ENCODE peak calls at places on chromosomes 2 and 18, in seven cellular contexts. One of them, this sample, is unnamed.

GRCh38 chr2:168230389-168230788 is 17.0 kb downstream of the STK39 start:
- DNase-seq in mesendoderm: no peak
- DNase-seq in H1: no peak
- DNase-seq in neuronal stem cell: no peak
- DNase-seq in IMR-90: no peak
- DNase-seq in mesenchymal stem cell: no peak
- DNase-seq in H9: no peak
- DNase-seq in this sample: no peak

GRCh38 chr2:196170202-196170680 is 1.1 kb downstream of the STK17B start:
- DNase-seq in mesendoderm: no peak
- DNase-seq in H1: no peak
- DNase-seq in neuronal stem cell: no peak
- DNase-seq in IMR-90: peak
- DNase-seq in mesenchymal stem cell: peak
- DNase-seq in H9: no peak
- DNase-seq in this sample: peak

GRCh38 chr18:23066060-23066459 is 69.2 kb upstream of the CABLES1 start:
- DNase-seq in mesendoderm: no peak
- DNase-seq in H1: no peak
- DNase-seq in neuronal stem cell: no peak
- DNase-seq in IMR-90: peak
- DNase-seq in mesenchymal stem cell: peak
- DNase-seq in H9: no peak
- DNase-seq in this sample: no peak

GRCh38 chr2:27356056-27356381 is 545 bp downstream of the GTF3C2 start:
- DNase-seq in mesendoderm: peak
- DNase-seq in H1: no peak
- DNase-seq in neuronal stem cell: no peak
- DNase-seq in IMR-90: peak
- DNase-seq in mesenchymal stem cell: peak
- DNase-seq in H9: no peak
- DNase-seq in this sample: peak

GRCh38 chr18:3931013-3931315 is 481.0 kb downstream of the TGIF1 start:
- DNase-seq in mesendoderm: no peak
- DNase-seq in H1: no peak
- DNase-seq in neuronal stem cell: no peak
- DNase-seq in IMR-90: no peak
- DNase-seq in mesenchymal stem cell: no peak
- DNase-seq in H9: no peak
- DNase-seq in this sample: no peak

GRCh38 chr2:226802573-226802972 is 3.0 kb upstream of the IRS1 start:
- DNase-seq in mesendoderm: peak
- DNase-seq in H1: no peak
- DNase-seq in neuronal stem cell: no peak
- DNase-seq in IMR-90: peak
- DNase-seq in mesenchymal stem cell: peak
- DNase-seq in H9: no peak
- DNase-seq in this sample: peak

GRCh38 chr2:145064476-145064875 is 544.6 kb upstream of the ZEB2 start:
- DNase-seq in mesendoderm: no peak
- DNase-seq in H1: no peak
- DNase-seq in neuronal stem cell: no peak
- DNase-seq in IMR-90: peak
- DNase-seq in mesenchymal stem cell: no peak
- DNase-seq in H9: no peak
- DNase-seq in this sample: no peak

GRCh38 chr2:27875089-27875881 is 14.9 kb downstream of the RBKS start:
- DNase-seq in mesendoderm: no peak
- DNase-seq in H1: no peak
- DNase-seq in neuronal stem cell: no peak
- DNase-seq in IMR-90: no peak
- DNase-seq in mesenchymal stem cell: no peak
- DNase-seq in H9: no peak
- DNase-seq in this sample: peak

GRCh38 chr2:54419855-54420550 is 36.1 kb upstream of the SPTBN1 start:
- DNase-seq in mesendoderm: no peak
- DNase-seq in H1: no peak
- DNase-seq in neuronal stem cell: no peak
- DNase-seq in IMR-90: no peak
- DNase-seq in mesenchymal stem cell: no peak
- DNase-seq in H9: no peak
- DNase-seq in this sample: no peak
- H3K23ac ChIP-seq in mesendoderm: no peak
- H3K23ac ChIP-seq in H1: no peak
- H3K23ac ChIP-seq in neuronal stem cell: no peak
- H3K23ac ChIP-seq in IMR-90: no peak
- H3K23ac ChIP-seq in mesenchymal stem cell: no peak
- H3K23ac ChIP-seq in H9: no peak
- H3K23ac ChIP-seq in this sample: no peak

DNA sequence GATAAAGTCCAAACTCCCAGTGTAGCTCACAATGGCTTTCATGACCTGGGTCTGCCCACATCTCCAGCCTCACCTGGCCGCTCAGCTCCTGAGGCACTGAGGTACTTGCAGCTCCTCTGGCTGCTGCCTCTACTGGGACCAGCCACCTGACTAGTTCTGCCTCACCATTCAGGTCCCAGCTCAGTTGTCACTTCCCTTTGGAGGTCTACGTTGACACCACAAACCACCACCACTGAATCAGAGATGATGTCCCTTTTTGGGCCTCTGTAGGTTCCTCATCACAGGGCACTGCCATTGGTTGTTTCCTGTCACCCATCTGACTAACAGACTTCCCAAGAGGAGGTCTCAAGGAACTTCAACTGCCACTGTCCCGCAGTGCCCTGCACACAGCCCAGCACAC is 21.2 kb downstream of the SPP2 start:
- DNase-seq in mesendoderm: no peak
- DNase-seq in H1: no peak
- DNase-seq in neuronal stem cell: no peak
- DNase-seq in IMR-90: no peak
- DNase-seq in mesenchymal stem cell: no peak
- DNase-seq in H9: no peak
- DNase-seq in this sample: no peak
- H3K18ac ChIP-seq in mesendoderm: no peak
- H3K18ac ChIP-seq in H1: no peak
- H3K18ac ChIP-seq in neuronal stem cell: peak
- H3K18ac ChIP-seq in IMR-90: no peak
- H3K18ac ChIP-seq in mesenchymal stem cell: no peak
- H3K18ac ChIP-seq in H9: no peak
- H3K18ac ChIP-seq in this sample: no peak

GRCh38 chr2:43790118-43790517 is 16.3 kb downstream of the DYNC2LI1 start:
- DNase-seq in mesendoderm: no peak
- DNase-seq in H1: no peak
- DNase-seq in neuronal stem cell: no peak
- DNase-seq in IMR-90: peak
- DNase-seq in mesenchymal stem cell: no peak
- DNase-seq in H9: no peak
- DNase-seq in this sample: no peak
- H3K23ac ChIP-seq in mesendoderm: no peak
- H3K23ac ChIP-seq in H1: no peak
- H3K23ac ChIP-seq in neuronal stem cell: no peak
- H3K23ac ChIP-seq in IMR-90: no peak
- H3K23ac ChIP-seq in mesenchymal stem cell: no peak
- H3K23ac ChIP-seq in H9: no peak
- H3K23ac ChIP-seq in this sample: no peak

GRCh38 chr2:221289389-221289788 is 282.7 kb downstream of the EPHA4 start:
- DNase-seq in mesendoderm: peak
- DNase-seq in H1: no peak
- DNase-seq in neuronal stem cell: no peak
- DNase-seq in IMR-90: peak
- DNase-seq in mesenchymal stem cell: peak
- DNase-seq in H9: no peak
- DNase-seq in this sample: no peak

GRCh38 chr2:221285156-221285555 is 286.9 kb downstream of the EPHA4 start:
- DNase-seq in mesendoderm: no peak
- DNase-seq in H1: no peak
- DNase-seq in neuronal stem cell: no peak
- DNase-seq in IMR-90: no peak
- DNase-seq in mesenchymal stem cell: no peak
- DNase-seq in H9: no peak
- DNase-seq in this sample: no peak

GRCh38 chr2:221282386-221282785 is 289.7 kb downstream of the EPHA4 start:
- DNase-seq in mesendoderm: peak
- DNase-seq in H1: no peak
- DNase-seq in neuronal stem cell: no peak
- DNase-seq in IMR-90: no peak
- DNase-seq in mesenchymal stem cell: no peak
- DNase-seq in H9: no peak
- DNase-seq in this sample: no peak

GRCh38 chr2:221289846-221290245 is 282.3 kb downstream of the EPHA4 start:
- DNase-seq in mesendoderm: no peak
- DNase-seq in H1: no peak
- DNase-seq in neuronal stem cell: no peak
- DNase-seq in IMR-90: no peak
- DNase-seq in mesenchymal stem cell: no peak
- DNase-seq in H9: no peak
- DNase-seq in this sample: no peak

GRCh38 chr2:221283896-221284295 is 288.2 kb downstream of the EPHA4 start:
- DNase-seq in mesendoderm: no peak
- DNase-seq in H1: no peak
- DNase-seq in neuronal stem cell: no peak
- DNase-seq in IMR-90: peak
- DNase-seq in mesenchymal stem cell: peak
- DNase-seq in H9: no peak
- DNase-seq in this sample: no peak
- H3K18ac ChIP-seq in mesendoderm: no peak
- H3K18ac ChIP-seq in H1: no peak
- H3K18ac ChIP-seq in neuronal stem cell: no peak
- H3K18ac ChIP-seq in IMR-90: no peak
- H3K18ac ChIP-seq in mesenchymal stem cell: no peak
- H3K18ac ChIP-seq in H9: no peak
- H3K18ac ChIP-seq in this sample: no peak

GRCh38 chr2:44804406-44805235 is 136.9 kb upstream of the SIX3 start:
- DNase-seq in mesendoderm: peak
- DNase-seq in H1: no peak
- DNase-seq in neuronal stem cell: peak
- DNase-seq in IMR-90: no peak
- DNase-seq in mesenchymal stem cell: no peak
- DNase-seq in H9: no peak
- DNase-seq in this sample: no peak

GRCh38 chr2:44801289-44801675 is 140.2 kb upstream of the SIX3 start:
- DNase-seq in mesendoderm: peak
- DNase-seq in H1: peak
- DNase-seq in neuronal stem cell: no peak
- DNase-seq in IMR-90: no peak
- DNase-seq in mesenchymal stem cell: no peak
- DNase-seq in H9: peak
- DNase-seq in this sample: no peak

GRCh38 chr2:44803100-44803424 is 138.4 kb upstream of the SIX3 start:
- DNase-seq in mesendoderm: no peak
- DNase-seq in H1: no peak
- DNase-seq in neuronal stem cell: no peak
- DNase-seq in IMR-90: no peak
- DNase-seq in mesenchymal stem cell: no peak
- DNase-seq in H9: no peak
- DNase-seq in this sample: no peak

GRCh38 chr2:44801676-44802408 is 139.7 kb upstream of the SIX3 start:
- DNase-seq in mesendoderm: peak
- DNase-seq in H1: no peak
- DNase-seq in neuronal stem cell: no peak
- DNase-seq in IMR-90: no peak
- DNase-seq in mesenchymal stem cell: peak
- DNase-seq in H9: peak
- DNase-seq in this sample: no peak

DNA sequence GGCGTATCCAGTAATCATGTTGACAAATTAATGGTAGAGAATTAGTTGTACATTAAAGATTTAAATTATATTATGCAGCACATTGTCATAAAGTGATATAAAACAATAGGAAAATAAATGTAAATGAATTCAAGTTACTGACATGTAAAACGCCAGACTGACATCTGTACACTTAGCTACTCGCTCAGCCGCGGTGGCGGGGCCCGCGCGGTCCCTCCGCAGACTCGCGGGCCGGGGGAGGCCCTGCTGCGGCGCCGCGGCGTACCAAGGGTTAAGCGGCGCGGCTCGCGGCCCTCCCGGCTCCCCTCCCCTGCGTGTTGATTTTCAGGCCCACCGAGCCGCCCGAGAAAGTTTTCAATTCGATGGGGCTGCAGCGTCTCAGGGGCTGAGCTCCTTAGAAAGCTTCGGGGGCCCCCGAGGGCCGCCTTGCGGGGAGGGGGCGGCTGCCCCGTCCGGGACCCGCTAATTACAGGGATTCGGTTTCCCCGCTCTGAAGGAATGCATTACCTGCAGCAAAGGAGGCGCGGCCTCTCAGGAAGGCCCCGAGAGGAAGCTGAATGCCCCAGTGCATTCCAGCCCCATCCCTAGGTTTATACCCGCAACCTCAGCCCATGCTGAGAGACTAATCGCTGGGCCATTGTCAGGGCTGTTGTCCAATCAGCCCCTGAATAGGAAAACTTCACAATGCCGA is 138.9 kb upstream of the SIX3 start:
- DNase-seq in mesendoderm: peak
- DNase-seq in H1: peak
- DNase-seq in neuronal stem cell: peak
- DNase-seq in IMR-90: no peak
- DNase-seq in mesenchymal stem cell: no peak
- DNase-seq in H9: peak
- DNase-seq in this sample: no peak
- H3K23ac ChIP-seq in mesendoderm: no peak
- H3K23ac ChIP-seq in H1: no peak
- H3K23ac ChIP-seq in neuronal stem cell: no peak
- H3K23ac ChIP-seq in IMR-90: no peak
- H3K23ac ChIP-seq in mesenchymal stem cell: peak
- H3K23ac ChIP-seq in H9: no peak
- H3K23ac ChIP-seq in this sample: no peak